ENCODE peak calls at places on chromosomes 4 and X, in eight cellular contexts. One of them, this sample, is unnamed.

GRCh38 chrX:21382715-21383114 is 8.5 kb downstream of the CNKSR2 start:
- DNase-seq in PC-9: no peak
- DNase-seq in H9: no peak
- DNase-seq in CD8-positive, alpha-beta T cell: no peak
- DNase-seq in caudate nucleus: no peak
- DNase-seq in CD8-positive, alpha-beta memory T cell: no peak
- DNase-seq in kidney: no peak
- DNase-seq in mesendoderm: no peak
- DNase-seq in this sample: no peak

GRCh38 chrX:44949125-44949524 is 76.1 kb downstream of the KDM6A start:
- DNase-seq in kidney: no peak
- DNase-seq in H9: no peak
- DNase-seq in CD8-positive, alpha-beta memory T cell: no peak
- DNase-seq in caudate nucleus: no peak
- DNase-seq in PC-9: no peak
- DNase-seq in CD8-positive, alpha-beta T cell: no peak
- DNase-seq in mesendoderm: no peak
- DNase-seq in this sample: no peak

GRCh38 chr4:140240237-140240636 is 86.3 kb upstream of the MAML3 start:
- DNase-seq in PC-9: no peak
- DNase-seq in kidney: no peak
- DNase-seq in caudate nucleus: no peak
- DNase-seq in H9: no peak
- DNase-seq in mesendoderm: no peak
- DNase-seq in CD8-positive, alpha-beta T cell: no peak
- DNase-seq in CD8-positive, alpha-beta memory T cell: no peak
- DNase-seq in this sample: no peak

GRCh38 chr4:10926025-10926424 is 241.5 kb upstream of the CLNK start:
- DNase-seq in kidney: no peak
- DNase-seq in CD8-positive, alpha-beta memory T cell: no peak
- DNase-seq in PC-9: no peak
- DNase-seq in CD8-positive, alpha-beta T cell: no peak
- DNase-seq in H9: no peak
- DNase-seq in mesendoderm: no peak
- DNase-seq in caudate nucleus: no peak
- DNase-seq in this sample: no peak

GRCh38 chrX:18938710-18939109 is 45.2 kb downstream of the PHKA2 start:
- DNase-seq in caudate nucleus: no peak
- DNase-seq in mesendoderm: no peak
- DNase-seq in CD8-positive, alpha-beta memory T cell: no peak
- DNase-seq in H9: no peak
- DNase-seq in PC-9: peak; percentile 39
- DNase-seq in CD8-positive, alpha-beta T cell: no peak
- DNase-seq in kidney: no peak
- DNase-seq in this sample: no peak

GRCh38 chr4:171266666-171267065 is 546.5 kb upstream of the GALNTL6 start:
- DNase-seq in mesendoderm: no peak
- DNase-seq in kidney: no peak
- DNase-seq in PC-9: no peak
- DNase-seq in CD8-positive, alpha-beta T cell: no peak
- DNase-seq in H9: no peak
- DNase-seq in CD8-positive, alpha-beta memory T cell: no peak
- DNase-seq in caudate nucleus: no peak
- DNase-seq in this sample: no peak

GRCh38 chr4:5460106-5460801 is 248.1 kb downstream of the EVC2 start:
- DNase-seq in PC-9: no peak
- DNase-seq in mesendoderm: peak; percentile 55
- DNase-seq in kidney: no peak
- DNase-seq in caudate nucleus: no peak
- DNase-seq in H9: peak; percentile 67
- DNase-seq in CD8-positive, alpha-beta memory T cell: no peak
- DNase-seq in CD8-positive, alpha-beta T cell: no peak
- DNase-seq in this sample: no peak

GRCh38 chrX:45540181-45540580 is 339.5 kb upstream of the DIPK2B start:
- DNase-seq in PC-9: no peak
- DNase-seq in kidney: no peak
- DNase-seq in CD8-positive, alpha-beta T cell: no peak
- DNase-seq in H9: no peak
- DNase-seq in caudate nucleus: no peak
- DNase-seq in mesendoderm: no peak
- DNase-seq in CD8-positive, alpha-beta memory T cell: no peak
- DNase-seq in this sample: no peak

GRCh38 chrX:118523920-118524319 is 28.3 kb downstream of the DOCK11 start:
- DNase-seq in CD8-positive, alpha-beta memory T cell: peak; percentile 61
- DNase-seq in kidney: no peak
- DNase-seq in mesendoderm: no peak
- DNase-seq in caudate nucleus: no peak
- DNase-seq in H9: no peak
- DNase-seq in CD8-positive, alpha-beta T cell: peak; percentile 3
- DNase-seq in PC-9: no peak
- DNase-seq in this sample: no peak

GRCh38 chr4:37999000-37999745 is 39.0 kb downstream of the PTTG2 start:
- DNase-seq in CD8-positive, alpha-beta T cell: no peak
- DNase-seq in H9: no peak
- DNase-seq in PC-9: no peak
- DNase-seq in CD8-positive, alpha-beta memory T cell: peak; percentile 17
- DNase-seq in caudate nucleus: no peak
- DNase-seq in kidney: no peak
- DNase-seq in mesendoderm: no peak
- DNase-seq in this sample: peak; percentile 37

GRCh38 chrX:34638116-34638515 is 19.0 kb downstream of the TMEM47 start:
- DNase-seq in CD8-positive, alpha-beta memory T cell: no peak
- DNase-seq in mesendoderm: peak; percentile 25
- DNase-seq in H9: no peak
- DNase-seq in kidney: no peak
- DNase-seq in CD8-positive, alpha-beta T cell: no peak
- DNase-seq in caudate nucleus: no peak
- DNase-seq in PC-9: no peak
- DNase-seq in this sample: no peak

GRCh38 chr4:31237242-31237641 is 517.1 kb downstream of the PCDH7 start:
- DNase-seq in caudate nucleus: no peak
- DNase-seq in mesendoderm: no peak
- DNase-seq in CD8-positive, alpha-beta T cell: no peak
- DNase-seq in kidney: no peak
- DNase-seq in PC-9: no peak
- DNase-seq in H9: no peak
- DNase-seq in CD8-positive, alpha-beta memory T cell: no peak
- DNase-seq in this sample: no peak

GRCh38 chr4:104592894-104593470 is 98.3 kb upstream of the CXXC4 start:
- DNase-seq in PC-9: no peak
- DNase-seq in CD8-positive, alpha-beta T cell: no peak
- DNase-seq in CD8-positive, alpha-beta memory T cell: no peak
- DNase-seq in mesendoderm: no peak
- DNase-seq in H9: no peak
- DNase-seq in caudate nucleus: no peak
- DNase-seq in kidney: no peak
- DNase-seq in this sample: no peak

GRCh38 chr4:2079006-2079405 is 19.9 kb downstream of the NAT8L start:
- DNase-seq in H9: peak; percentile 11
- DNase-seq in PC-9: no peak
- DNase-seq in caudate nucleus: no peak
- DNase-seq in mesendoderm: no peak
- DNase-seq in CD8-positive, alpha-beta memory T cell: no peak
- DNase-seq in CD8-positive, alpha-beta T cell: no peak
- DNase-seq in kidney: peak; percentile 8
- DNase-seq in this sample: no peak

GRCh38 chr4:19241845-19242244 is 1009.9 kb upstream of the SLIT2 start:
- DNase-seq in caudate nucleus: no peak
- DNase-seq in CD8-positive, alpha-beta memory T cell: no peak
- DNase-seq in CD8-positive, alpha-beta T cell: no peak
- DNase-seq in kidney: no peak
- DNase-seq in mesendoderm: peak; percentile 22
- DNase-seq in PC-9: no peak
- DNase-seq in H9: no peak
- DNase-seq in this sample: no peak

GRCh38 chr4:20408596-20408995 is 156.9 kb downstream of the SLIT2 start:
- DNase-seq in mesendoderm: peak; percentile 30
- DNase-seq in CD8-positive, alpha-beta memory T cell: no peak
- DNase-seq in H9: no peak
- DNase-seq in caudate nucleus: no peak
- DNase-seq in CD8-positive, alpha-beta T cell: no peak
- DNase-seq in PC-9: no peak
- DNase-seq in kidney: no peak
- DNase-seq in this sample: no peak

DNA sequence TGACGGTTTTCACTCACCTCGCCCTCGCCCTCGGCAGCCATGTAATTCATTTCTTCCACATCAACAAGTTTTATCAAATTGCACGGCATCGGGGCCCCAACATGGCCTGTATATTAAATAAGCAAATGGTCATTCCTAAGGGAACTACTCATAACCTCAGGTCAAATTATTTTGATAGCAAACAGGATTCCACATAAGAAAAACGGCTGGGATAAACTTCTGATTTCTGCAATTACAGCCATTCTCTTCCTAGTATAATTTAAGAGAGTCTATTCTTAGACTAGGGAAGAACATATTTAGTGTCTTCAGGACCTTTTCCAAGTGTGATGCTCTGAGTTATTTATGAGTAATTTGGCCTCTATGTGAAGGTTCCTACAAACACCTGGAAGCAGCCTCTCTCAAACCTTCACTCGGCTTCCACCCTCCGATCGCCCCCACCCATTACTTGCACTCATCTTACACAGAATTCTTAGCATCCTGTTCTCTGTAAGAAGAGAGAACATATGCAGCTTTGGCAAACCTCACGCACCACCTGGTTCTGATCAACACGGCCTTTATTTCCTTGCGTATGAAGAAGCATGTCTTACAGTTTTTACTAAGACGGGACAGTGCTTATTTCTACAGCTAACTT is 29.4 kb upstream of the CENPU start:
- DNase-seq in caudate nucleus: no peak
- DNase-seq in mesendoderm: no peak
- DNase-seq in CD8-positive, alpha-beta memory T cell: no peak
- DNase-seq in PC-9: no peak
- DNase-seq in H9: no peak
- DNase-seq in CD8-positive, alpha-beta T cell: no peak
- DNase-seq in kidney: no peak
- DNase-seq in this sample: no peak
- H3K27ac ChIP-seq in caudate nucleus: no peak overlapping the region
- H3K27ac ChIP-seq in mesendoderm: no peak overlapping the region
- H3K27ac ChIP-seq in CD8-positive, alpha-beta memory T cell: no peak overlapping the region
- H3K27ac ChIP-seq in PC-9: no peak overlapping the region
- H3K27ac ChIP-seq in H9: no peak overlapping the region
- H3K27ac ChIP-seq in CD8-positive, alpha-beta T cell: no peak overlapping the region
- H3K27ac ChIP-seq in kidney: no peak overlapping the region
- H3K27ac ChIP-seq in this sample: no peak overlapping the region

GRCh38 chrX:41599507-41599906 is 89.3 kb upstream of the GPR34 start:
- DNase-seq in CD8-positive, alpha-beta T cell: no peak
- DNase-seq in caudate nucleus: no peak
- DNase-seq in mesendoderm: no peak
- DNase-seq in H9: no peak
- DNase-seq in PC-9: no peak
- DNase-seq in CD8-positive, alpha-beta memory T cell: no peak
- DNase-seq in kidney: no peak
- DNase-seq in this sample: no peak

GRCh38 chrX:41602946-41603345 is 85.8 kb upstream of the GPR34 start:
- DNase-seq in kidney: no peak
- DNase-seq in CD8-positive, alpha-beta memory T cell: no peak
- DNase-seq in caudate nucleus: no peak
- DNase-seq in mesendoderm: no peak
- DNase-seq in H9: no peak
- DNase-seq in CD8-positive, alpha-beta T cell: no peak
- DNase-seq in PC-9: no peak
- DNase-seq in this sample: no peak

GRCh38 chrX:41596586-41596985 is 92.2 kb upstream of the GPR34 start:
- DNase-seq in caudate nucleus: no peak
- DNase-seq in H9: no peak
- DNase-seq in kidney: no peak
- DNase-seq in mesendoderm: no peak
- DNase-seq in CD8-positive, alpha-beta memory T cell: no peak
- DNase-seq in CD8-positive, alpha-beta T cell: no peak
- DNase-seq in PC-9: no peak
- DNase-seq in this sample: no peak

GRCh38 chrX:41603591-41603990 is 85.2 kb upstream of the GPR34 start:
- DNase-seq in CD8-positive, alpha-beta memory T cell: no peak
- DNase-seq in mesendoderm: no peak
- DNase-seq in PC-9: no peak
- DNase-seq in kidney: no peak
- DNase-seq in caudate nucleus: no peak
- DNase-seq in H9: no peak
- DNase-seq in CD8-positive, alpha-beta T cell: no peak
- DNase-seq in this sample: no peak

DNA sequence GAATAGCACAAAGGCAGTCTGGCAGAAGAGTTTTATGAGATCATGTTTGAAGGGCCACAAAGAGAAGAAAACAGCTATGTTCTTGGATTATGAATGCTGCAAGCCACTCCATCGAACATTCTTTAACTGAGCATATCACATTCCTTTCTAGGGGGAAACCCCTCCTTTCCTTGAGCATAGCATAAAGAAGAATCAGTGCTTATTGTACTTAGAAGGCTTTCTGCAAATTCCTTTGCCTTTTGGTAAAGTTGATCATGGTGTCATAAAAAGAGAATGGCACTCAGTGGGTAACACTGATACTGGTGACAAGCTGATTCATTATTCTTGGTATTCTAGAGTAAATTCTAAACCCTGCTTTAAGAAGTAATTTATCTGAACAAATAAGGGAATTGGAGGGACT is 88.5 kb upstream of the GPR34 start:
- DNase-seq in mesendoderm: peak; percentile 22
- DNase-seq in CD8-positive, alpha-beta T cell: no peak
- DNase-seq in H9: no peak
- DNase-seq in kidney: no peak
- DNase-seq in PC-9: no peak
- DNase-seq in CD8-positive, alpha-beta memory T cell: no peak
- DNase-seq in caudate nucleus: no peak
- DNase-seq in this sample: no peak
- H3K27ac ChIP-seq in mesendoderm: no peak overlapping the region
- H3K27ac ChIP-seq in CD8-positive, alpha-beta T cell: no peak overlapping the region
- H3K27ac ChIP-seq in H9: no peak overlapping the region
- H3K27ac ChIP-seq in kidney: no peak overlapping the region
- H3K27ac ChIP-seq in PC-9: no peak overlapping the region
- H3K27ac ChIP-seq in CD8-positive, alpha-beta memory T cell: no peak overlapping the region
- H3K27ac ChIP-seq in caudate nucleus: no peak overlapping the region
- H3K27ac ChIP-seq in this sample: no peak overlapping the region

DNA sequence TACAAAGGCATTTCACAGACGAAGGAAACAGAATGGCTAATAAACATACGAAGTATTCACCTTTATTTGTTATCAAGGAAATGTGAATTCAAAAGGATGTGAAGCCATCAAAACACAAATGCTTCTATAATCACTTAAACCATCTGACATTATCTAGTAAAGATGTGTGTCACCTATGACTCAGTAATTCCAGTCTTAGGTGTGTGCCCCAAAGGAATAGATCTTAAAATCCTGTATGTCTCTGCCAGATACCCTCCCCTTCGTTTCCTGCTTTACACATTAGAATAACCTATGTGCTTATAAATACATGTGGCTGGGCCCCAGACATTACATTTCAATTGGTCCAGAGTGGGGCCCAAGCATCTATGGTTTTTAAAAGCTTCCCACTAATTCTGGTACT is 41.7 kb upstream of the CEP135 start:
- DNase-seq in CD8-positive, alpha-beta T cell: no peak
- DNase-seq in PC-9: peak; percentile 75
- DNase-seq in caudate nucleus: no peak
- DNase-seq in mesendoderm: peak; percentile 38
- DNase-seq in CD8-positive, alpha-beta memory T cell: no peak
- DNase-seq in kidney: no peak
- DNase-seq in H9: no peak
- DNase-seq in this sample: no peak
- H3K27ac ChIP-seq in CD8-positive, alpha-beta T cell: no peak overlapping the region
- H3K27ac ChIP-seq in PC-9: peak overlapping the region; percentile 29
- H3K27ac ChIP-seq in caudate nucleus: no peak overlapping the region
- H3K27ac ChIP-seq in mesendoderm: no peak overlapping the region
- H3K27ac ChIP-seq in CD8-positive, alpha-beta memory T cell: no peak overlapping the region
- H3K27ac ChIP-seq in kidney: no peak overlapping the region
- H3K27ac ChIP-seq in H9: no peak overlapping the region
- H3K27ac ChIP-seq in this sample: no peak overlapping the region

GRCh38 chrX:149799095-149799721 is 17.5 kb downstream of the MAGEA9 start:
- DNase-seq in mesendoderm: no peak
- DNase-seq in H9: no peak
- DNase-seq in CD8-positive, alpha-beta memory T cell: no peak
- DNase-seq in caudate nucleus: no peak
- DNase-seq in kidney: no peak
- DNase-seq in CD8-positive, alpha-beta T cell: no peak
- DNase-seq in PC-9: no peak
- DNase-seq in this sample: no peak
- H3K27ac ChIP-seq in mesendoderm: no peak overlapping the region
- H3K27ac ChIP-seq in H9: no peak overlapping the region
- H3K27ac ChIP-seq in CD8-positive, alpha-beta memory T cell: no peak overlapping the region
- H3K27ac ChIP-seq in caudate nucleus: no peak overlapping the region
- H3K27ac ChIP-seq in kidney: no peak overlapping the region
- H3K27ac ChIP-seq in CD8-positive, alpha-beta T cell: no peak overlapping the region
- H3K27ac ChIP-seq in PC-9: no peak overlapping the region
- H3K27ac ChIP-seq in this sample: no peak overlapping the region

This sample was measured in colonic mucosa.